ENCODE peak calls at places on chromosomes 2 and 18, in ten cellular contexts. I is pancreas, J is body of pancreas, Z is IMR-90, P is neuronal stem cell, G is neural progenitor cell, B is left ventricle myocardium inferior, M is Peyer's patch, T is breast epithelium, O is upper lobe of right lung. Y is an unnamed sample. For H3K4me1, the result is how much of the 10 kb centered on the place peaks cover.

GRCh38 chr2:239302808-239303557 is 97.8 kb downstream of the HDAC4 start:
- DNase-seq in I (peak), J (no peak), Z (no peak), P (no peak), G (no peak), B (peak), M (peak), T (no peak), O (peak), Y (no peak)

GRCh38 chr2:240986787-240987411 is 11.5 kb upstream of the SNED1 start:
- DNase-seq in I (peak), J (peak), Z (peak), P (no peak), G (no peak), B (peak), M (peak), T (no peak), O (peak), Y (no peak)

GRCh38 chr2:226796012-226796839 is 3.4 kb downstream of the IRS1 start:
- DNase-seq in I (peak), J (peak), Z (peak), P (no peak), G (no peak), B (peak), M (peak), T (no peak), O (no peak), Y (no peak)

GRCh38 chr2:64485302-64485701 is 31.3 kb downstream of the LGALSL start:
- DNase-seq in I (no peak), J (no peak), Z (no peak), P (no peak), G (no peak), B (no peak), M (no peak), T (no peak), O (no peak), Y (no peak)

GRCh38 chr2:64479259-64480198 is 25.6 kb downstream of the LGALSL start:
- DNase-seq in I (no peak), J (no peak), Z (no peak), P (no peak), G (no peak), B (no peak), M (no peak), T (no peak), O (no peak), Y (no peak)

GRCh38 chr2:238506669-238507068 is 79.9 kb downstream of the ASB1 start:
- DNase-seq in I (no peak), J (no peak), Z (no peak), P (no peak), G (no peak), B (no peak), M (peak), T (no peak), O (peak), Y (no peak)

GRCh38 chr2:140122001-140122400 is 1341.8 kb upstream of the NXPH2 start:
- DNase-seq in I (no peak), J (no peak), Z (no peak), P (no peak), G (no peak), B (no peak), M (no peak), T (no peak), O (no peak), Y (no peak)

GRCh38 chr2:30641765-30642341 is 165.4 kb downstream of the CAPN13 start:
- DNase-seq in I (no peak), J (no peak), Z (no peak), P (no peak), G (no peak), B (no peak), M (no peak), T (no peak), O (no peak), Y (no peak)

GRCh38 chr2:124558277-124558676 is 533.2 kb downstream of the CNTNAP5 start:
- DNase-seq in I (no peak), J (no peak), Z (no peak), P (no peak), G (no peak), B (no peak), M (no peak), T (no peak), O (no peak), Y (no peak)

GRCh38 chr2:48043746-48044145 is 137.4 kb upstream of the FBXO11 start:
- DNase-seq in I (no peak), J (no peak), Z (peak), P (no peak), G (no peak), B (no peak), M (no peak), T (no peak), O (no peak), Y (no peak)

GRCh38 chr2:175156534-175156933 is 11.5 kb downstream of the ATF2 start:
- DNase-seq in I (no peak), J (no peak), Z (no peak), P (no peak), G (peak), B (no peak), M (peak), T (no peak), O (no peak), Y (peak)

GRCh38 chr2:97900806-97901205 is 94.9 kb downstream of the TMEM131 start:
- DNase-seq in I (no peak), J (no peak), Z (peak), P (no peak), G (no peak), B (no peak), M (no peak), T (no peak), O (no peak), Y (no peak)

GRCh38 chr2:112584134-112584890 is at the start of gene CHCHD5:
- DNase-seq in I (peak), J (peak), Z (peak), P (peak), G (peak), B (peak), M (peak), T (peak), O (peak), Y (peak)

GRCh38 chr2:54512663-54513363 is 56.7 kb downstream of the SPTBN1 start:
- DNase-seq in I (no peak), J (no peak), Z (no peak), P (no peak), G (no peak), B (no peak), M (no peak), T (no peak), O (no peak), Y (no peak)

GRCh38 chr2:167844714-167845530 is 402.5 kb downstream of the STK39 start:
- DNase-seq in I (no peak), J (peak), Z (no peak), P (no peak), G (peak), B (no peak), M (peak), T (no peak), O (no peak), Y (no peak)

GRCh38 chr18:31396796-31397195 is 20.2 kb downstream of the DSG4 start:
- DNase-seq in I (no peak), J (no peak), Z (no peak), P (no peak), G (no peak), B (no peak), M (no peak), T (no peak), O (no peak), Y (no peak)

GRCh38 chr2:126994340-126994777 is 95.7 kb downstream of the TEX51 start:
- DNase-seq in I (no peak), J (no peak), Z (no peak), P (no peak), G (no peak), B (no peak), M (no peak), T (no peak), O (no peak), Y (no peak)

GRCh38 chr2:24635181-24635580 is 144.1 kb downstream of the NCOA1 start:
- DNase-seq in I (no peak), J (no peak), Z (peak), P (no peak), G (no peak), B (no peak), M (no peak), T (no peak), O (no peak), Y (no peak)

GRCh38 chr2:231701456-231702373 is 6.6 kb upstream of the PTMA start:
- DNase-seq in I (peak), J (peak), Z (peak), P (no peak), G (peak), B (no peak), M (no peak), T (peak), O (peak), Y (no peak)

GRCh38 chr18:6775237-6775636 is 45.7 kb downstream of the ARHGAP28 start:
- DNase-seq in I (no peak), J (no peak), Z (no peak), P (no peak), G (no peak), B (no peak), M (no peak), T (no peak), O (no peak), Y (no peak)

DNA sequence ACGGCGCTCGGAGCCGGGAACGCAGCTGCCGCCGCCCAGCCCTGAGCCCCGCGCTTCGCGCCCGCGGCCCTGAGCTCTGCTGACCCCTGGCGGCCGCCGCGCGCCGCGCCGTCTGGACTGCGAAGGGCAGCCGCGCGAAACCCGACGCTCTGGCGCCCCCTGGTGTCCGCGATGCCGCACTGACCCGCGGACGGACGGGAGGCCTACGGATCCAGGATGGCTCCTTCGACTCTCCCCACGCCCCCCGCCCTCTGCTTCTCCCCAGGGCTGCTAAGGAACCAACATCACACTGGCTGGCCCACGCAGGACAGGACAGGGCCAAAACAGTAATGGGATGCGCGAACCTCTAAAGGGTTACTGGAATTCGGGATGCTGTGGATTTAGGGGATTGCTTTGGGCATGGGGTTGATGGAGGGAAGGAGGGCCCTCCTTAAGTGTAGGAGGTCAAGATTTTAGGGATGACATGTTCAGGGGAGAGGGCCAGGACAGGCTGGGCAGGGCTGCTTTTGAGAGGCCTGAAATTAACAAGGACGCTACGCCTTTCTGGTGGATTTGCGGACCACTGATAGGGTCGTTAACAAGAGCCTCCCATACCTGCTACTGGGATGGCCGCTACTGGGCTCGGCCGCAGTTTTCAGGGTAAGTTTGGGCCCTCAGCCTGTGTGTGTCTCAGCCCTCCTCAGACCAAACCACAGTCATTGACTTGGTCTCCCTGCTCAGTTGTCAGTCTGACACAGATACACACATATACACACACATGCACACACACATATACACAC is 181.1 kb downstream of the SMAD2 start:
- DNase-seq in I (peak), J (peak), Z (peak), P (peak), G (peak), B (peak), M (peak), T (peak), O (peak), Y (peak)
- H3K4me3 ChIP-seq in I (no peak), J (no peak), Z (peak), P (peak), G (peak), B (peak), M (peak), T (peak), O (peak), Y (peak)

GRCh38 chr2:46308081-46308480 is 10.9 kb downstream of the EPAS1 start:
- DNase-seq in I (no peak), J (no peak), Z (no peak), P (no peak), G (no peak), B (no peak), M (no peak), T (no peak), O (no peak), Y (no peak)
- H3K4me1 ChIP-seq in I (half or more), J (half or more), Z (under half), P (under half), G (under half), B (half or more), M (under half), T (under half), O (half or more), Y (under half)

DNA sequence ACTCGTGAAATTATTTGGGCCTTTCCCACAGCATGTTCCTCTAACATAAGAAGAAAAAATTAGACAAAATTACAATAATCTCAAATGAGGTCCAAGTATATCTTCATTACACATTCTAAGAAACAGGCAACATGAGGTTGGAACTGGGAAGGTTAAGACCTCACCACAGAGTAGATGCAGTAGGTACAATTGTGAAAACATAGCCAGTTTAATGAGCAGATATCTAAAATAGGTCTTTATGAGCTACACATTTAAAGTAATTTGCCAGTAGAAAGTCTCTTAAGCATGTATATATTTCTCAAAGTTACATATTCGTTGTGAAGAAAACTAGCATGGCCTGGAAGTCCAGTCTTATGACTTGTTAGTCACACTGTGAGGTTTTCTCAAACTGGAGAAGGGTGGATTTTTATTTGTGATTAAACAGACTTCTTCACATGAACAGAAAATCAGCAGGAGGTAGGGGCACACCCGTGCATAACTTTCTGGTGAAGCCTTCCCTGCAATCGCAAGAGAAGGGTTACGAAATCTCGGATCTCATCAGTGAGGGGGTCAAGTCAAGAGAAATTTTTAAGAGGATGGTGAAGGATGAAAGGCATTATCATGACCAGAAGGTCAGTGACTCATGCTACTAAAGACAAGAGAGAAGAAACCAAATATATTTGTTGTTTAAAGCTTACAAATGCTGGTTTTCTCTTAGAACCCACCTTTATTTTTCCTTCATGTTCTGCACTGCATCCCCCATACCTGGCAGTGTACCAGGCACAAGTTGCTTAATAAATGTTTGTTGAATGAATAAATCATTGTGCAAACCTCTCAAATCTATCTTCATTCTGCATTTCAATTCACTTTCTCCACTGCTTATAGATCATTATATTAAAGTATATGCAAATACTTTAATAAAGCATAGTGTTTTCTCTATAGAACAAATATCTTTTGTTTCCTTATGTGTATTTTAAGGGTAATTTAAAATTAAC is 5.1 kb upstream of the RAB27B start:
- DNase-seq in I (no peak), J (no peak), Z (peak), P (no peak), G (no peak), B (no peak), M (no peak), T (no peak), O (no peak), Y (no peak)
- H3K4me3 ChIP-seq in I (no peak), J (no peak), Z (no peak), P (no peak), G (no peak), B (no peak), M (no peak), T (no peak), O (no peak), Y (no peak)

GRCh38 chr2:60534034-60534393 is 19.4 kb downstream of the BCL11A start:
- DNase-seq in I (no peak), J (no peak), Z (no peak), P (no peak), G (no peak), B (no peak), M (no peak), T (no peak), O (no peak), Y (no peak)
- H3K4me1 ChIP-seq in I (half or more), J (half or more), Z (under half), P (under half), G (half or more), B (half or more), M (under half), T (under half), O (under half), Y (half or more)

DNA sequence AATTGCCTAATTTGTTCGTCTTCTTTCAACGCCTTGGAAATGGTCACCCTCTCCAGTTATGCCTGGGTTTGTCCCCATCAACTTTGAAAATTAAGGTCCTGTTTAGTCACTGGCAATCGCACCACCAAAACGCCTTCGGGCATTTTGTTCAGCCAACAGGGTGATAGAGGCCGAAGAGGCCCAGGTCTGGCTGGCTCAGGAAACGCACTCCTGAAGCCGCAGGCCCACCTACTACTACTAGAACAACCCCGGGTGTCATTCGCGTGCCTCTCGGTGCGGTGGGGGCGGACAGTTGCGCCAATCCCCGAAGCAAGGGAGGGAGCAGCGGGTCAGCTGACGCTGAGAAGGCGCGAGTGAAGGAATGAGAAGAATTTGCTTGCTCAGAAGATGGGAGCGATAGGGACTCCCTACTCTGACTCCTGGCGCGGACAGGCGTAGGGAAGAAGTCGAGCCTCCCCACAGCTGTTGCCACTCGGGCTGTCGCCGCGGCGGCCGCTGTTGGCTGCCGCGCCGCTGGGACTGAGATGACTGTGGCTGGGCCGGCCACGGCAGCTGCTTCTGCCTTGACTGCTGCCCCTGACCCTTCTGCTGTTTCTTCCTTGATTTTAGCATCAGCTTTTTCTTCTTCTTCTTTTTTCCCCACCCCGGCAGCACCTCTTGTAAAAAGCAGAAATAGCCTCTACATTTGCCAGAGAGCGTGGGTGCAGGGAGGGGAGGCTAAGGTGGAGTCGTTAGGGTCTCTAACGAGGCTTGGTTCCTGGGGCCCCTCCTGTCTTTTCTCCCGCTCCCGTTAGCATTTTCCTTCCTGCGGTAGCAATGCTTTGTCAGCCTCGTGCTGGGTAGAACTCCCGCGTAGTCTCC is 387.6 kb downstream of the FIGN start:
- DNase-seq in I (peak), J (peak), Z (peak), P (peak), G (peak), B (peak), M (peak), T (peak), O (peak), Y (peak)
- H3K4me3 ChIP-seq in I (peak), J (no peak), Z (peak), P (peak), G (peak), B (peak), M (peak), T (peak), O (peak), Y (peak)

DNA sequence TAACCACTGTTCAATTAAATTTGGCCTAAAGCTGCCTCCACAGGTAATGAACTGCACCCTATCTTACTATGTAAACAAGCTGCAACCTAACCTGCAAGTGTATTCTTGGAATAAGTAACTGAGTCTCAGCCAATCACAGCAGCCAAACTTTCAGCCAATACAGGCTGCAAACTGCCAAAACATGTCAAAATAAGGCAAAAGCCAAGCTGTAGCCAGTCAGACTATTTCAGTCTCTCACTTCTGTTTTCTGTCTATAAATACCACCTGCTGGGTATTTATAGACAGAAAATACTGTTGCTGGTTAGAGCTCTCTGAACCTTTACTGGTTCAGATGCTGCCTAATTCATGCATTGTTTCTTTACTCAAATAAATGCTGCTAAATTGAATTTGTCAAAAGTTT is 14.3 kb downstream of the C2orf76 start:
- DNase-seq in I (no peak), J (peak), Z (no peak), P (no peak), G (no peak), B (no peak), M (no peak), T (no peak), O (no peak), Y (no peak)
- H3K4me1 ChIP-seq in I (under half), J (under half), Z (under half), P (under half), G (under half), B (half or more), M (under half), T (under half), O (under half), Y (under half)

GRCh38 chr2:236177967-236178909 is 10.1 kb upstream of the GBX2 start:
- DNase-seq in I (peak), J (peak), Z (peak), P (peak), G (peak), B (peak), M (peak), T (no peak), O (peak), Y (peak)
- H3K4me3 ChIP-seq in I (peak), J (no peak), Z (peak), P (no peak), G (peak), B (peak), M (peak), T (peak), O (peak), Y (peak)

GRCh38 chr2:234986346-234986745 is 34.5 kb downstream of the SH3BP4 start:
- DNase-seq in I (no peak), J (no peak), Z (no peak), P (no peak), G (no peak), B (no peak), M (no peak), T (no peak), O (no peak), Y (no peak)

GRCh38 chr2:234983011-234983726 is 31.4 kb downstream of the SH3BP4 start:
- DNase-seq in I (no peak), J (peak), Z (no peak), P (no peak), G (no peak), B (no peak), M (peak), T (no peak), O (no peak), Y (no peak)

GRCh38 chr2:234987754-234988153 is 35.9 kb downstream of the SH3BP4 start:
- DNase-seq in I (no peak), J (no peak), Z (no peak), P (no peak), G (no peak), B (no peak), M (no peak), T (no peak), O (no peak), Y (no peak)

GRCh38 chr2:234986866-234987720 is 35.3 kb downstream of the SH3BP4 start:
- DNase-seq in I (no peak), J (no peak), Z (no peak), P (no peak), G (no peak), B (no peak), M (no peak), T (no peak), O (no peak), Y (no peak)

DNA sequence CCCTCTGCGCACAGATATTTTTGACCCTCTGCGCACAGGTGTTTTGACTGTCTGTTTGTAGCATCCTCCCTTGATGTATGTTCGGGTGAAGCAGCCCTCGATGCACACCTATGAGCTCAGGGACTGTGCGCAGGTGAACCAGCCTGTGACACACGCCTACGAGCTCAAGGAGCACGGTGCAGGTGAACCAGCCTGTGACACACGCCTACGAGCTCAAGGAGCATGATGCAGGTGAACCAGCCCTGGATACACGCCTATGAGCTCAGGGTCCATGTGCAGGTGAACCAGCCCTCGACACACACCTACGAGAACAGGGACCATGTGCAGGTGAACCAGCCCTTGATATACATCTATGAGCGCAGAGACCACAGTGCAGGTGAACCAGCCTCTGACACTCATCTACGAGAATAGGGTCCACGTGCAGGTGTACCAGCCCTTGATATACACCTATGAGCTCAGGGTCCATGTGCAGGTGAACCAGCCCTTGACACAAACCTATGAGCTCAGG is 33.8 kb downstream of the SH3BP4 start:
- DNase-seq in I (peak), J (no peak), Z (no peak), P (no peak), G (no peak), B (no peak), M (peak), T (no peak), O (no peak), Y (no peak)
- H3K4me1 ChIP-seq in I (under half), J (half or more), Z (half or more), P (under half), G (under half), B (half or more), M (under half), T (under half), O (under half), Y (under half)